ENCODE peak calls at places on chromosomes 2 and 18, in five cellular contexts. P, J, F, X and T are unnamed samples. For H3K4me1, the result is how much of the 10 kb centered on the place peaks cover.

GRCh38 chr2:56288863-56289580 is 105.2 kb downstream of the CCDC85A start:
- DNase-seq in P (no peak), J (no peak), F (no peak), X (peak), T (no peak)

GRCh38 chr18:23532848-23533247 is 29.5 kb downstream of the RMC1 start:
- DNase-seq in F (no peak), X (no peak), J (no peak), P (no peak), T (no peak)

GRCh38 chr2:217827430-217828201 is 175.2 kb downstream of the TNS1 start:
- DNase-seq in P (peak), F (no peak), J (no peak), X (no peak), T (no peak)

GRCh38 chr2:190452433-190452832 is 44.3 kb downstream of the MFSD6 start:
- DNase-seq in P (no peak), J (no peak), X (no peak), F (no peak), T (no peak)

GRCh38 chr2:167450364-167450763 is 562.1 kb downstream of the XIRP2 start:
- DNase-seq in X (no peak), F (no peak), J (no peak), P (no peak), T (no peak)

GRCh38 chr2:177393381-177393780 is 808 bp downstream of the AGPS start:
- DNase-seq in F (no peak), X (no peak), P (no peak), J (no peak), T (no peak)

GRCh38 chr18:13915973-13916372 is 637 bp upstream of the MC2R start:
- DNase-seq in F (no peak), P (peak), X (no peak), J (no peak), T (no peak)

GRCh38 chr2:102736174-102736606 is 25.6 kb upstream of the TMEM182 start:
- DNase-seq in F (no peak), X (no peak), J (no peak), P (peak), T (no peak)

GRCh38 chr2:190344275-190344827 is 962 bp downstream of the INPP1 start:
- DNase-seq in J (no peak), X (peak), F (no peak), P (peak), T (peak)

GRCh38 chr2:36615214-36615613 is 17.2 kb upstream of the FEZ2 start:
- DNase-seq in J (no peak), P (no peak), F (no peak), X (peak), T (no peak)

GRCh38 chr18:59902180-59902992 is 2.6 kb downstream of the PMAIP1 start:
- DNase-seq in J (no peak), X (no peak), P (no peak), F (no peak), T (no peak)

GRCh38 chr2:83196225-83196624 is 1262.9 kb downstream of the SUCLG1 start:
- DNase-seq in X (peak), F (no peak), P (no peak), J (no peak), T (no peak)

GRCh38 chr18:79690586-79691482 is 11.2 kb downstream of the CTDP1 start:
- DNase-seq in P (no peak), X (peak), F (peak), J (no peak), T (no peak)

GRCh38 chr2:217731805-217732204 is 271.0 kb downstream of the TNS1 start:
- DNase-seq in P (no peak), F (no peak), J (no peak), X (no peak), T (no peak)

GRCh38 chr18:74476154-74476553 is 19.0 kb upstream of the DIPK1C start:
- DNase-seq in F (no peak), P (no peak), X (peak), J (no peak), T (no peak)

GRCh38 chr2:28325567-28326468 is 66.8 kb upstream of the FOSL2 start:
- DNase-seq in X (no peak), F (no peak), J (no peak), P (no peak), T (no peak)

DNA sequence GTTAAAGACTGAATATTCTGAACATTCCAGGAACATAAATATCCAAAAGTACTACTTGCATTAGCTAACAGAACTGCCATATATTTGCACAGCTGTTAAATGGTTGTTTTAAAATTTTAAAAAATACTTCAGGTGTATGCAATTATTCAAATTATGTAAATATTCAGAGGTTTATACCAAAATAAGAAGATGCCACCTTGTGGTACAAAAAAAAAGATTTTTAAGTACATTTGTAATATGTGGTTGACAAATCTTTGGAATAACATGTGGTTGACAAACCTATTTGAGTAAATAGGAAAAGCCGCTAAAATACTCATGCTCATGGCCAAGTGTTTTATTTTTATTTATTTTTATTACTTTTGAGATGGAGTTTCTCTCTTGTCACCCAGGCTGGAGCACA is 439.8 kb upstream of the FANCL start:
- DNase-seq in X (no peak), F (no peak), J (no peak), P (no peak), T (no peak)
- TF ChIP-seq CTCF in X (peak), F (no peak), J (no peak), P (no peak), T (no peak)

GRCh38 chr2:209870067-209870466 is 98.4 kb downstream of the UNC80 start:
- DNase-seq in J (no peak), F (no peak), X (no peak), P (no peak), T (no peak)

GRCh38 chr2:209868595-209868994 is 97.0 kb downstream of the UNC80 start:
- DNase-seq in F (no peak), P (no peak), J (no peak), X (no peak), T (no peak)

GRCh38 chr2:209864716-209865295 is 93.2 kb downstream of the UNC80 start:
- DNase-seq in X (peak), P (no peak), F (no peak), J (no peak), T (no peak)
- H3K4me1 ChIP-seq in X (under half), P (under half), F (under half), J (under half), T (under half)

DNA sequence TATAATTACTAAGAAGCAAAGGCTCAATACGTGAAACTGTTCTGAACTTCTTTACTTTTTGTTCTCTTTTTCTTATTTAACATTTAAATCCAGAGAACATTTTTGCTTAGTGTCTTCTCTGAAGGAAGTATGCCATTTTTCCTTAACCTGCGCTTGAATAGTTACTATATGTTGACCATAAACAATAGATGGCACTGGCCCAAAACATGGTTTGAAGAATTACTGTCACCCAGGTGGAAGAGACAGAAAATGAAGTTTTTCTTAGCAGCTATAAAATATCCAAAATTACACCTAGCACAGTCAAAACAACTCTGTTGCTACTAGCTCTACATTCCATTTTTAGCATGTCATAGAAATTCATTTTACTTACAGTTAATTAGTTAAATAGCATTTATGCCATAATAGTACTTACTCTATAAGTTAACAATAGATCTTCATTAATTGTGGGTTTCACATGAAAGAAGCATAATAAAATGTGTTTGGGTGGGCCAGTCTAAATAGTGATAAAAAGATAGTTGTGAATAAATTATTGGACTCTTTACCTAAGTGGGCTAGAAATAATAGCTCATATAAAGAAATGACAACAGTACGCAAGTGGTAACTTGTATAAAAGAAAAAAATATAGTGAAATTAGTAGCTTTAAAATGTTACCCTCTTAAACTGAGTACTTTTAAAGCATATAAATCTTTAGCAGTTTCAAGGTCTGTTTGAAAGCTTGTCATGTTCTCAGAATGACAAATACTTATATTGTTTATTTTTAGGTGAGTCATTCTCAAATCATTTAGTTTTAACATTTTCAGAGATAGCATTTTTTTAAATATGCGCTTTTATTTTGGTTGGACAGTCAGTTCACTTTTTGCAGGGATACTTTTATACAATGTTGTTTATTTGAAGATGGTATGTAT is 3.7 kb downstream of the ETAA1 start:
- DNase-seq in P (no peak), F (no peak), X (no peak), J (no peak), T (no peak)
- H3K27ac ChIP-seq in P (peak), F (peak), X (no peak), J (no peak), T (no peak)

GRCh38 chr18:78073275-78073674 is 823.6 kb downstream of the GALR1 start:
- DNase-seq in F (no peak), X (no peak), J (no peak), P (no peak), T (no peak)

GRCh38 chr18:78080081-78080480 is 830.4 kb downstream of the GALR1 start:
- DNase-seq in X (no peak), J (no peak), F (no peak), P (no peak), T (no peak)

GRCh38 chr18:78071146-78071710 is 821.6 kb downstream of the GALR1 start:
- DNase-seq in F (no peak), J (no peak), P (no peak), X (no peak), T (no peak)

GRCh38 chr18:78069784-78070664 is 820.4 kb downstream of the GALR1 start:
- DNase-seq in F (peak), J (no peak), X (no peak), P (peak), T (peak)

GRCh38 chr18:78074400-78075020 is 824.9 kb downstream of the GALR1 start:
- DNase-seq in J (no peak), F (no peak), X (no peak), P (no peak), T (no peak)
- TF ChIP-seq CTCF in J (no peak), F (no peak), X (no peak), P (no peak), T (no peak)

GRCh38 chr2:30323499-30323898 is 92.2 kb downstream of the LBH start:
- DNase-seq in X (no peak), F (no peak), P (no peak), J (no peak), T (no peak)
- H3K4me1 ChIP-seq in X (under half), F (under half), P (under half), J (under half), T (under half)

DNA sequence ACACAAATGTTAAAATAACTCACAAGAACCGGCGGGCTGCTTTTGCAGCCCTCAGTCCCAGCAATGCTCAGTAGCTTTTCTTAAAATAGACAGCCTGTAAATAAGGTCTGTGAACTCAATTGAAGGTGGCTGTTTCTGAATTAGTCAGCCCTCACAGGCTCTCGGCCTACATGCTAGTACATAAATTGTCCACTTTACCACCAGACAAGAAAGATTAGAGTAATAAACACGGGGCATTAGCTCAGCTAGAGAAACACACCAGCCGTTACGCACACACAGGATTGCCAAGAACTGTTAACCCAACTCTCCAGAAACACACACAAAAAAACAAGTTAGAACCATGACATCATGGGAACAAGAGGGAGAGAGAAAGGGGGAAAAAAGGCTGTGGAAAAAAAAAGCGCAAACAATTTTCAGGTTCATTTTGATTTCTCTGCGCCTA is 89.2 kb downstream of the ZEB2 start:
- DNase-seq in F (peak), P (no peak), X (no peak), J (no peak), T (no peak)
- H3K27ac ChIP-seq in F (peak), P (no peak), X (no peak), J (no peak), T (peak)

GRCh38 chr2:166413255-166413654 is 37.5 kb upstream of the SCN9A start:
- DNase-seq in J (no peak), F (no peak), P (no peak), X (no peak), T (no peak)

GRCh38 chr2:166419616-166419934 is 43.8 kb upstream of the SCN9A start:
- DNase-seq in X (peak), J (no peak), F (no peak), P (no peak), T (no peak)

GRCh38 chr2:166418853-166419615 is 43.3 kb upstream of the SCN9A start:
- DNase-seq in X (no peak), J (no peak), P (no peak), F (no peak), T (no peak)

DNA sequence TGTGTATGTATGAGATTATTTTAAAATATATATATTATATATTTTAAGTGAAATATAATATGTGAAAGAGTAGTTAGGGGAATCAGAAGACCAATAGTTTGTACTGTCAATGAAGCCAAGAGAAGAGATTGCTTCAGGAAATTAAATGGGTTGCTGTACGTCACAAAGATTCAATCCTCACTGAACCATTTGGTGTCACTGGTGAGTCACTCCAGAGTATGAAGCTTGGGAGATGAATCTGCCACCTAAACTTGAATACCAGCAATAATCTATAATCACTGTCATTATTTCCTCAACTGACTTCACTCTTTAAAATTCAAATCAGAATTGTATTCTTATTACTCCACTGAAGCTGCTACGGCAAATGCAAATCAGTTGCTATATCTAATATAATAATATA is 41.9 kb upstream of the SCN9A start:
- DNase-seq in J (no peak), P (no peak), X (peak), F (no peak), T (no peak)
- TF ChIP-seq CTCF in J (no peak), P (no peak), X (peak), F (no peak), T (no peak)

DNA sequence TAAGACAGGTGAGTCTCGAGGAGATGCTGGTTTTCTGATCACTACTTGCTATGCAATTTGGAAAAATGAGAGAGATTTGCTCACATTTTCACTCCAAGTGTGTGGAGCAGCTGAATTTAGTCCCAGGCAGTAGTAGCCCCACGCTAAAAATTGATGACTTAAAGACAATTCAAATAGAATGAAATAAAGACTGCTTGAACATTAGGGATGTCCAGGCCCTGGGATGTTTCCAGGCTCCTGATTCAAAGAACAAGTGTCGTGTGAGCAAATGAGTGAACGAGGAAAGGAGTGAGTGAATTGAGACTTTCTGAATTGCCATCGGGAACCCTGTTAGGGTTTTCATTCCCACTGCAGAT is 37.3 kb upstream of the MRPL19 start:
- DNase-seq in P (no peak), F (no peak), J (no peak), X (no peak), T (no peak)
- H3K4me1 ChIP-seq in P (under half), F (under half), J (under half), X (under half), T (under half)

GRCh38 chr2:223044092-223044836 is 7.7 kb upstream of the KCNE4 start:
- DNase-seq in J (no peak), X (no peak), P (no peak), F (no peak), T (no peak)

GRCh38 chr2:223041527-223042109 is 10.4 kb upstream of the KCNE4 start:
- DNase-seq in X (no peak), J (no peak), F (peak), P (peak), T (no peak)

GRCh38 chr2:223042284-223042683 is 9.7 kb upstream of the KCNE4 start:
- DNase-seq in F (no peak), X (no peak), J (no peak), P (no peak), T (no peak)

GRCh38 chr2:223043164-223043941 is 8.6 kb upstream of the KCNE4 start:
- DNase-seq in X (no peak), P (no peak), F (no peak), J (no peak), T (no peak)

GRCh38 chr2:223042704-223043118 is 9.3 kb upstream of the KCNE4 start:
- DNase-seq in F (no peak), X (no peak), P (no peak), J (no peak), T (no peak)
- H3K27ac ChIP-seq in F (peak), X (no peak), P (no peak), J (no peak), T (no peak)